ENCODE peak calls at places on chromosomes 7 and 10, in seven cellular contexts. One of them, this sample, is unnamed.
A peak's percentile ranks its signal among the peaks of the same experiment; 100 is the strongest.

GRCh38 chr7:131326576-131326975 is 1.1 kb upstream of the MKLN1 start:
- DNase-seq in K562: peak; percentile 29
- DNase-seq in HepG2: peak; percentile 65
- DNase-seq in HCT116: no peak
- DNase-seq in SK-N-SH: no peak
- DNase-seq in GM12878: no peak
- DNase-seq in H1: no peak
- DNase-seq in this sample: no peak

GRCh38 chr10:113557389-113558321 is 4.8 kb downstream of the HABP2 start:
- DNase-seq in K562: peak; percentile 15
- DNase-seq in HepG2: no peak
- DNase-seq in HCT116: no peak
- DNase-seq in SK-N-SH: peak; percentile 60
- DNase-seq in GM12878: no peak
- DNase-seq in H1: no peak
- DNase-seq in this sample: peak; percentile 52

GRCh38 chr10:56823849-56824248 is 462.8 kb upstream of the ZWINT start:
- DNase-seq in K562: no peak
- DNase-seq in HepG2: peak; percentile 2
- DNase-seq in HCT116: no peak
- DNase-seq in SK-N-SH: peak; percentile 4
- DNase-seq in GM12878: peak; percentile 5
- DNase-seq in H1: no peak
- DNase-seq in this sample: peak; percentile 18

GRCh38 chr10:122280156-122280555 is 9.1 kb downstream of the BTBD16 start:
- DNase-seq in K562: no peak
- DNase-seq in HepG2: no peak
- DNase-seq in HCT116: no peak
- DNase-seq in SK-N-SH: no peak
- DNase-seq in GM12878: no peak
- DNase-seq in H1: no peak
- DNase-seq in this sample: no peak

GRCh38 chr7:41869091-41869490 is 166.2 kb upstream of the INHBA start:
- DNase-seq in K562: no peak
- DNase-seq in HepG2: no peak
- DNase-seq in HCT116: no peak
- DNase-seq in SK-N-SH: no peak
- DNase-seq in GM12878: no peak
- DNase-seq in H1: no peak
- DNase-seq in this sample: no peak

GRCh38 chr7:47328392-47329319 is 253.3 kb downstream of the TNS3 start:
- DNase-seq in K562: no peak
- DNase-seq in HepG2: no peak
- DNase-seq in HCT116: no peak
- DNase-seq in SK-N-SH: no peak
- DNase-seq in GM12878: no peak
- DNase-seq in H1: no peak
- DNase-seq in this sample: no peak

GRCh38 chr10:14325325-14325955 is 5.3 kb downstream of the FRMD4A start:
- DNase-seq in K562: peak; percentile 62
- DNase-seq in HepG2: peak; percentile 24
- DNase-seq in HCT116: peak; percentile 50
- DNase-seq in SK-N-SH: no peak
- DNase-seq in GM12878: no peak
- DNase-seq in H1: peak; percentile 39
- DNase-seq in this sample: peak; percentile 44

GRCh38 chr7:125423444-125424155 is 494.0 kb upstream of the POT1 start:
- DNase-seq in K562: no peak
- DNase-seq in HepG2: no peak
- DNase-seq in HCT116: no peak
- DNase-seq in SK-N-SH: no peak
- DNase-seq in GM12878: no peak
- DNase-seq in H1: no peak
- DNase-seq in this sample: no peak

GRCh38 chr10:68271104-68271882 is 39.4 kb upstream of the ATOH7 start:
- DNase-seq in K562: no peak
- DNase-seq in HepG2: no peak
- DNase-seq in HCT116: no peak
- DNase-seq in SK-N-SH: no peak
- DNase-seq in GM12878: no peak
- DNase-seq in H1: no peak
- DNase-seq in this sample: no peak

GRCh38 chr7:76182225-76182965 is 19.3 kb upstream of the SRRM3 start:
- DNase-seq in K562: no peak
- DNase-seq in HepG2: no peak
- DNase-seq in HCT116: no peak
- DNase-seq in SK-N-SH: no peak
- DNase-seq in GM12878: no peak
- DNase-seq in H1: no peak
- DNase-seq in this sample: no peak

GRCh38 chr10:24414597-24414996 is 205.7 kb downstream of the KIAA1217 start:
- DNase-seq in K562: no peak
- DNase-seq in HepG2: no peak
- DNase-seq in HCT116: no peak
- DNase-seq in SK-N-SH: no peak
- DNase-seq in GM12878: no peak
- DNase-seq in H1: no peak
- DNase-seq in this sample: no peak

GRCh38 chr10:72243822-72244437 is 27.9 kb upstream of the ASCC1 start:
- DNase-seq in K562: no peak
- DNase-seq in HepG2: no peak
- DNase-seq in HCT116: no peak
- DNase-seq in SK-N-SH: no peak
- DNase-seq in GM12878: no peak
- DNase-seq in H1: no peak
- DNase-seq in this sample: no peak

GRCh38 chr7:151598045-151598444 is 78.3 kb upstream of the RHEB start:
- DNase-seq in K562: no peak
- DNase-seq in HepG2: peak; percentile 29
- DNase-seq in HCT116: peak; percentile 48
- DNase-seq in SK-N-SH: no peak
- DNase-seq in GM12878: no peak
- DNase-seq in H1: no peak
- DNase-seq in this sample: no peak

GRCh38 chr10:132066812-132067211 is 1.1 kb downstream of the JAKMIP3 start:
- DNase-seq in K562: no peak
- DNase-seq in HepG2: no peak
- DNase-seq in HCT116: no peak
- DNase-seq in SK-N-SH: no peak
- DNase-seq in GM12878: no peak
- DNase-seq in H1: no peak
- DNase-seq in this sample: no peak

GRCh38 chr10:77021966-77022365 is 615.6 kb downstream of the KCNMA1 start:
- DNase-seq in K562: no peak
- DNase-seq in HepG2: no peak
- DNase-seq in HCT116: no peak
- DNase-seq in SK-N-SH: no peak
- DNase-seq in GM12878: no peak
- DNase-seq in H1: no peak
- DNase-seq in this sample: no peak

GRCh38 chr10:44696496-44696895 is 214.6 kb upstream of the TMEM72 start:
- DNase-seq in K562: no peak
- DNase-seq in HepG2: no peak
- DNase-seq in HCT116: no peak
- DNase-seq in SK-N-SH: no peak
- DNase-seq in GM12878: no peak
- DNase-seq in H1: no peak
- DNase-seq in this sample: no peak

GRCh38 chr10:4889959-4890358 is 64.0 kb downstream of the AKR1E2 start:
- DNase-seq in K562: no peak
- DNase-seq in HepG2: peak; percentile 77
- DNase-seq in HCT116: no peak
- DNase-seq in SK-N-SH: no peak
- DNase-seq in GM12878: no peak
- DNase-seq in H1: no peak
- DNase-seq in this sample: no peak

GRCh38 chr7:151551820-151552219 is 32.1 kb upstream of the RHEB start:
- DNase-seq in K562: no peak
- DNase-seq in HepG2: no peak
- DNase-seq in HCT116: no peak
- DNase-seq in SK-N-SH: no peak
- DNase-seq in GM12878: no peak
- DNase-seq in H1: no peak
- DNase-seq in this sample: no peak

GRCh38 chr7:130274983-130275649 is 8.5 kb downstream of the CPA2 start:
- DNase-seq in K562: no peak
- DNase-seq in HepG2: no peak
- DNase-seq in HCT116: no peak
- DNase-seq in SK-N-SH: no peak
- DNase-seq in GM12878: no peak
- DNase-seq in H1: no peak
- DNase-seq in this sample: no peak

GRCh38 chr7:44489955-44490350 is 505 bp downstream of the NUDCD3 start:
- DNase-seq in K562: peak; percentile 28
- DNase-seq in HepG2: no peak
- DNase-seq in HCT116: no peak
- DNase-seq in SK-N-SH: no peak
- DNase-seq in GM12878: no peak
- DNase-seq in H1: no peak
- DNase-seq in this sample: peak; percentile 30

GRCh38 chr7:148916186-148916585 is 32.1 kb upstream of the EZH2 start:
- DNase-seq in K562: no peak
- DNase-seq in HepG2: no peak
- DNase-seq in HCT116: no peak
- DNase-seq in SK-N-SH: no peak
- DNase-seq in GM12878: no peak
- DNase-seq in H1: no peak
- DNase-seq in this sample: no peak

GRCh38 chr7:39749177-39749576 is 125.8 kb downstream of the RALA start:
- DNase-seq in K562: no peak
- DNase-seq in HepG2: no peak
- DNase-seq in HCT116: no peak
- DNase-seq in SK-N-SH: no peak
- DNase-seq in GM12878: no peak
- DNase-seq in H1: no peak
- DNase-seq in this sample: no peak

GRCh38 chr7:91527460-91527859 is 263.2 kb downstream of the FZD1 start:
- DNase-seq in K562: peak; percentile 27
- DNase-seq in HepG2: no peak
- DNase-seq in HCT116: no peak
- DNase-seq in SK-N-SH: no peak
- DNase-seq in GM12878: no peak
- DNase-seq in H1: no peak
- DNase-seq in this sample: no peak

GRCh38 chr7:106604303-106604918 is 56.5 kb downstream of the CCDC71L start:
- DNase-seq in K562: no peak
- DNase-seq in HepG2: no peak
- DNase-seq in HCT116: no peak
- DNase-seq in SK-N-SH: no peak
- DNase-seq in GM12878: no peak
- DNase-seq in H1: no peak
- DNase-seq in this sample: no peak
- TF ChIP-seq YY1 in K562: no peak
- TF ChIP-seq YY1 in HepG2: no peak
- TF ChIP-seq YY1 in HCT116: no peak
- TF ChIP-seq YY1 in SK-N-SH: no peak
- TF ChIP-seq YY1 in GM12878: no peak
- TF ChIP-seq YY1 in H1: no peak
- TF ChIP-seq YY1 in this sample: no peak

DNA sequence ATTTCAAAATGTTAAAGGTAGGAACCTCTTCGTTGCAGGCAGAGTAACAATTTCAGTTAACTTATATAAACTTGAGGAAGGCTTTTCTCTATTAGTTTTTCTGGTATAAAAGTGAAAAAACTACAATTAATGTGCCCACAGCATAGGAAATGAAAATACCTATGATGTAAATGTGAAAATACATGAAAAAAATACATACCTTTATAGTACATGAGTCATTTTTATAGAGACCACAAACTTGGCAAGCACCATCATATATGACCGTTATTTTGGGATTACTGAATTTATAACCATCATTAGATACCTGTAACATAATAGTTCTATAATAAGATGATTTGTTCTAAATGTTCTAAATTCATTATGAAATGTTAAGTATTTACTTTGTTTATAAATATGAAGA is 42.7 kb downstream of the VWDE start:
- DNase-seq in K562: no peak
- DNase-seq in HepG2: no peak
- DNase-seq in HCT116: no peak
- DNase-seq in SK-N-SH: no peak
- DNase-seq in GM12878: no peak
- DNase-seq in H1: no peak
- DNase-seq in this sample: no peak
- TF ChIP-seq YY1 in K562: no peak
- TF ChIP-seq YY1 in HepG2: no peak
- TF ChIP-seq YY1 in HCT116: no peak
- TF ChIP-seq YY1 in SK-N-SH: no peak
- TF ChIP-seq YY1 in GM12878: no peak
- TF ChIP-seq YY1 in H1: no peak
- TF ChIP-seq YY1 in this sample: no peak

DNA sequence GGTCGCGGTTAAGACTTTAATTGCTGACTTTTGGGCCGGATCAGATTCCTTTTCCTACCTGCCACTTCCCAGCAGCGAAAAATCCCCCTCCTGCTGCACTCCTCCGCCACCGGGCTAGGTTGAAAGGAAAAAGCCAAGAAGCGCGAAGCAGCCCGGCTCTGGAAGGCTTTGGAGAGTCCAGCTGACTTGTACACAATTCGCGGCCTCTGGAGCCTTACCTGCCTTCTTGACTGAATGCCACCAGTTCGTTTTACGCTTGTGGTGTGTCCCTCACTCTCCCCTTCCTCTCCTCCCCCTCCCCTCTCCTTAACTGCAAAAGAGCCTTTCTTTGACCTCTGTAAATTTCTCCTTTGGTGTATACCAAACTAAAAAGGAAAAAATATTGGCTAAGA is 2.7 kb upstream of the FEZF1 start:
- DNase-seq in K562: no peak
- DNase-seq in HepG2: no peak
- DNase-seq in HCT116: no peak
- DNase-seq in SK-N-SH: no peak
- DNase-seq in GM12878: no peak
- DNase-seq in H1: no peak
- DNase-seq in this sample: no peak
- TF ChIP-seq YY1 in K562: no peak
- TF ChIP-seq YY1 in HepG2: no peak
- TF ChIP-seq YY1 in HCT116: no peak
- TF ChIP-seq YY1 in SK-N-SH: no peak
- TF ChIP-seq YY1 in GM12878: no peak
- TF ChIP-seq YY1 in H1: no peak
- TF ChIP-seq YY1 in this sample: no peak

GRCh38 chr7:155863721-155864151 is 51.5 kb upstream of the SHH start:
- DNase-seq in K562: no peak
- DNase-seq in HepG2: no peak
- DNase-seq in HCT116: no peak
- DNase-seq in SK-N-SH: no peak
- DNase-seq in GM12878: no peak
- DNase-seq in H1: no peak
- DNase-seq in this sample: no peak
- TF ChIP-seq YY1 in K562: no peak
- TF ChIP-seq YY1 in HepG2: no peak
- TF ChIP-seq YY1 in HCT116: no peak
- TF ChIP-seq YY1 in SK-N-SH: no peak
- TF ChIP-seq YY1 in GM12878: no peak
- TF ChIP-seq YY1 in H1: no peak
- TF ChIP-seq YY1 in this sample: no peak

GRCh38 chr10:12960431-12960898 is 41.0 kb downstream of the CCDC3 start:
- DNase-seq in K562: no peak
- DNase-seq in HepG2: peak; percentile 6
- DNase-seq in HCT116: no peak
- DNase-seq in SK-N-SH: no peak
- DNase-seq in GM12878: no peak
- DNase-seq in H1: no peak
- DNase-seq in this sample: no peak
- TF ChIP-seq YY1 in K562: no peak
- TF ChIP-seq YY1 in HepG2: no peak
- TF ChIP-seq YY1 in HCT116: no peak
- TF ChIP-seq YY1 in SK-N-SH: no peak
- TF ChIP-seq YY1 in GM12878: no peak
- TF ChIP-seq YY1 in H1: no peak
- TF ChIP-seq YY1 in this sample: no peak

This sample was measured in NT2/D1.